ENCODE peak calls at places on chromosomes 2 and 18, in six cellular contexts. One of them, this sample, is unnamed.

GRCh38 chr2:200338692-200339091 is 32.2 kb downstream of the SPATS2L start:
- DNase-seq in A549: no peak
- DNase-seq in SK-N-SH: no peak
- DNase-seq in CD8-positive, alpha-beta T cell: no peak
- DNase-seq in lower lobe of right lung: no peak
- DNase-seq in astrocyte: no peak
- DNase-seq in this sample: no peak

GRCh38 chr2:68604077-68604476 is 39.3 kb upstream of the PROKR1 start:
- DNase-seq in lower lobe of right lung: no peak
- DNase-seq in CD8-positive, alpha-beta T cell: no peak
- DNase-seq in astrocyte: no peak
- DNase-seq in A549: no peak
- DNase-seq in SK-N-SH: no peak
- DNase-seq in this sample: no peak

GRCh38 chr2:40043191-40043590 is 264.1 kb upstream of the THUMPD2 start:
- DNase-seq in CD8-positive, alpha-beta T cell: no peak
- DNase-seq in lower lobe of right lung: no peak
- DNase-seq in A549: no peak
- DNase-seq in SK-N-SH: no peak
- DNase-seq in astrocyte: peak; percentile 74
- DNase-seq in this sample: no peak

GRCh38 chr2:223297788-223298187 is 245.8 kb downstream of the KCNE4 start:
- DNase-seq in A549: no peak
- DNase-seq in CD8-positive, alpha-beta T cell: no peak
- DNase-seq in astrocyte: peak; percentile 55
- DNase-seq in lower lobe of right lung: no peak
- DNase-seq in SK-N-SH: peak; percentile 5
- DNase-seq in this sample: no peak

GRCh38 chr2:231708773-231709635 is 679 bp downstream of the PTMA start:
- DNase-seq in lower lobe of right lung: peak; percentile 81
- DNase-seq in A549: no peak
- DNase-seq in astrocyte: no peak
- DNase-seq in CD8-positive, alpha-beta T cell: no peak
- DNase-seq in SK-N-SH: peak; percentile 44
- DNase-seq in this sample: peak; percentile 44

GRCh38 chr2:69169990-69170389 is 157.0 kb downstream of the ANTXR1 start:
- DNase-seq in A549: no peak
- DNase-seq in lower lobe of right lung: no peak
- DNase-seq in astrocyte: peak; percentile 85
- DNase-seq in CD8-positive, alpha-beta T cell: no peak
- DNase-seq in SK-N-SH: no peak
- DNase-seq in this sample: no peak

GRCh38 chr2:190127651-190128050 is 65.1 kb upstream of the MSTN start:
- DNase-seq in A549: no peak
- DNase-seq in CD8-positive, alpha-beta T cell: no peak
- DNase-seq in astrocyte: no peak
- DNase-seq in SK-N-SH: no peak
- DNase-seq in lower lobe of right lung: no peak
- DNase-seq in this sample: no peak

GRCh38 chr2:176455865-176456291 is 186.6 kb downstream of the MTX2 start:
- DNase-seq in CD8-positive, alpha-beta T cell: no peak
- DNase-seq in lower lobe of right lung: no peak
- DNase-seq in A549: no peak
- DNase-seq in SK-N-SH: peak; percentile 63
- DNase-seq in astrocyte: peak; percentile 38
- DNase-seq in this sample: no peak

GRCh38 chr2:32559136-32559535 is 68.7 kb upstream of the TTC27 start:
- DNase-seq in CD8-positive, alpha-beta T cell: no peak
- DNase-seq in lower lobe of right lung: no peak
- DNase-seq in SK-N-SH: no peak
- DNase-seq in A549: no peak
- DNase-seq in astrocyte: peak; percentile 8
- DNase-seq in this sample: no peak

GRCh38 chr18:27235218-27235870 is 50.2 kb upstream of the CHST9 start:
- DNase-seq in CD8-positive, alpha-beta T cell: no peak
- DNase-seq in lower lobe of right lung: no peak
- DNase-seq in astrocyte: no peak
- DNase-seq in SK-N-SH: no peak
- DNase-seq in A549: no peak
- DNase-seq in this sample: no peak

GRCh38 chr2:178241852-178242551 is 47.7 kb downstream of the OSBPL6 start:
- DNase-seq in CD8-positive, alpha-beta T cell: no peak
- DNase-seq in astrocyte: peak; percentile 96
- DNase-seq in lower lobe of right lung: no peak
- DNase-seq in SK-N-SH: peak; percentile 37
- DNase-seq in A549: peak; percentile 69
- DNase-seq in this sample: no peak

GRCh38 chr18:49225160-49225559 is 235.3 kb downstream of the DYM start:
- DNase-seq in A549: no peak
- DNase-seq in astrocyte: peak; percentile 71
- DNase-seq in CD8-positive, alpha-beta T cell: no peak
- DNase-seq in lower lobe of right lung: no peak
- DNase-seq in SK-N-SH: no peak
- DNase-seq in this sample: no peak

GRCh38 chr2:171688129-171688465 is 828 bp downstream of the DYNC1I2 start:
- DNase-seq in CD8-positive, alpha-beta T cell: no peak
- DNase-seq in lower lobe of right lung: no peak
- DNase-seq in A549: peak; percentile 13
- DNase-seq in SK-N-SH: no peak
- DNase-seq in astrocyte: peak; percentile 23
- DNase-seq in this sample: no peak

GRCh38 chr2:367246-367645 is 79.4 kb upstream of the ALKAL2 start:
- DNase-seq in CD8-positive, alpha-beta T cell: no peak
- DNase-seq in SK-N-SH: no peak
- DNase-seq in lower lobe of right lung: no peak
- DNase-seq in astrocyte: no peak
- DNase-seq in A549: no peak
- DNase-seq in this sample: no peak

GRCh38 chr2:362924-363323 is 75.0 kb upstream of the ALKAL2 start:
- DNase-seq in SK-N-SH: no peak
- DNase-seq in CD8-positive, alpha-beta T cell: no peak
- DNase-seq in astrocyte: no peak
- DNase-seq in lower lobe of right lung: no peak
- DNase-seq in A549: no peak
- DNase-seq in this sample: no peak

GRCh38 chr2:366706-367105 is 78.8 kb upstream of the ALKAL2 start:
- DNase-seq in lower lobe of right lung: no peak
- DNase-seq in A549: no peak
- DNase-seq in CD8-positive, alpha-beta T cell: no peak
- DNase-seq in astrocyte: no peak
- DNase-seq in SK-N-SH: no peak
- DNase-seq in this sample: no peak

GRCh38 chr2:365367-366275 is 77.7 kb upstream of the ALKAL2 start:
- DNase-seq in SK-N-SH: no peak
- DNase-seq in A549: no peak
- DNase-seq in astrocyte: no peak
- DNase-seq in CD8-positive, alpha-beta T cell: no peak
- DNase-seq in lower lobe of right lung: no peak
- DNase-seq in this sample: no peak

DNA sequence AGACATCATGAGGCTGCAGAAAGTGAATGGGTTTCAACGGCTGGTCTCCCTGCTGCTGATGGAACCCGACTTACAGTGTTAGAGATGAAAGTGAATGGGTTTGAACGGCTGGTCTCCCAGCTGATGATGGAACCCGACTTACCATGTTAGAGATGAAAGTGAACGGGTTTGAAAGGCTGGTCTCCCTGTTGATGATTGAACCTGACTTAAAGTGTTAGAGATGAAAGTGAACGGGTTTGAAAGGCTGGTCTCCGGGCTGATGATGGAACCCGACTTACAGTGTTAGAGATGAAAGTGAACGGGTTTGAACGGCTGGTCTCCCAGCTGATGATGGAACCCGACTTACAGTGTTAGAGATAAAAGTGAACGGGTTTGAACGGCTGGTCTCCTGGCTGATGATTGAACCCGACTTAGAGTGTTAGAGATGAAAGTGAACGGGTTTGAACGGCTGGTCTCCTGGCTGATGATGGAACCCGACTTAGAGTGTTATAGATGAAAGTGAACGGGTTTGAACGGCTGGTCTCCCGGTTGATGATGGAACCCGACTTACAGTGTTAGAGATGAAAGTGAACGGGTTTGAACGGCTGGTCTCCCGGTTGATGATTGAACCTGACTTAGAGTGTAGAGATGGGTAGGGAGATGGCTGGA is 76.1 kb upstream of the ALKAL2 start:
- DNase-seq in astrocyte: no peak
- DNase-seq in lower lobe of right lung: no peak
- DNase-seq in A549: no peak
- DNase-seq in SK-N-SH: no peak
- DNase-seq in CD8-positive, alpha-beta T cell: no peak
- DNase-seq in this sample: no peak
- H3K9me3 ChIP-seq in astrocyte: no peaks in the 10 kb centered on the region
- H3K9me3 ChIP-seq in lower lobe of right lung: no peaks in the 10 kb centered on the region
- H3K9me3 ChIP-seq in A549: peaks cover 6% of the 10 kb centered on the region
- H3K9me3 ChIP-seq in SK-N-SH: no peaks in the 10 kb centered on the region
- H3K9me3 ChIP-seq in CD8-positive, alpha-beta T cell: peaks cover 7% of the 10 kb centered on the region
- H3K9me3 ChIP-seq in this sample: no peaks in the 10 kb centered on the region

DNA sequence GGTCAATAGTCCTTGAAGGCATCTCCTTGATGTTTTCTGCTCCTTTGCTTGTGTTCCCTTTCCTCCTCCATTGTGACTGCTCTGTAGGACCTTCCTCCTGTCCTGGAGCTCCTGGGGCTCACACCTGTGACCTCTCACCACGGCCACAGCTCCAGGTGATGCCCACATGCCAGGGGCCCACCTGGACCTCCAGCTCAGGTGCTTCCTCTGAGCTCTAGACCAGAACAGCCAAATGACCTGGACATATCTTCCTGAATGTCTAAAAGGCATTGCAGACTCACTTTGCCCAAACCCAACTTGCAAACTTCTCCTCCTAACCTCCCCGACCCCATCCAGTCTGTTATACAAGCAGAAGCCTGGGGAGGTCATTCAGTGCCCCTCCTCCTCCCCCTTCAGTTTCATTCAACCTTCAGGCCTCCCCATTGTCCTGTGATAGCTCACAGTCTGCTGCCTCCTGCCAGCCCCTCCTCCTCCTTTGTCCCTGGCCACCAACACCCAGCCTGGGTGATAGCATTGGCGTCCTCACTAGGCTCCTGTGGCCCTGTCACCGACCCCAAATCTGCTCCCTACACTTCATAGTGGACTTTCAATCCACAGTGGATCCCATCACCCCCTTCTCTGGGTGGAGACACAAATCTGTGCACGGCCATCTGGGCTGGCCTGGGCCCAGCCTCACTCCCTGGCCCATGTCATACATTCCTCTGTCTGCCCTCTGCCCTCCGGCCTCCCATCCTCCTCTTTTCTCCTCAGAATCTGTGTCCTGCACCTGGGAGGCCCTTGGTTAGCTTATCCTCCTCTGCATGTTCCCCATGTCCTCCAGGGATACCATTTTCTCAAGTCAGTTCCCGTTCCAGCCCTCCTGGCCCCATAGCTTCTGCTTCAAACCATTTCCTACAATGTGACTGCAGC is 310.4 kb upstream of the HDAC4 start:
- DNase-seq in A549: no peak
- DNase-seq in lower lobe of right lung: no peak
- DNase-seq in SK-N-SH: no peak
- DNase-seq in CD8-positive, alpha-beta T cell: no peak
- DNase-seq in astrocyte: no peak
- DNase-seq in this sample: no peak
- H3K9me3 ChIP-seq in A549: peaks cover 46% of the 10 kb centered on the region
- H3K9me3 ChIP-seq in lower lobe of right lung: peaks cover 14% of the 10 kb centered on the region
- H3K9me3 ChIP-seq in SK-N-SH: peaks cover 4% of the 10 kb centered on the region
- H3K9me3 ChIP-seq in CD8-positive, alpha-beta T cell: no peaks in the 10 kb centered on the region
- H3K9me3 ChIP-seq in astrocyte: peaks cover 6% of the 10 kb centered on the region
- H3K9me3 ChIP-seq in this sample: no peaks in the 10 kb centered on the region

GRCh38 chr18:1227025-1227424 is 322.4 kb downstream of the ADCYAP1 start:
- DNase-seq in astrocyte: no peak
- DNase-seq in A549: no peak
- DNase-seq in SK-N-SH: no peak
- DNase-seq in CD8-positive, alpha-beta T cell: no peak
- DNase-seq in lower lobe of right lung: no peak
- DNase-seq in this sample: no peak

GRCh38 chr18:1229634-1230033 is 325.0 kb downstream of the ADCYAP1 start:
- DNase-seq in CD8-positive, alpha-beta T cell: no peak
- DNase-seq in lower lobe of right lung: no peak
- DNase-seq in A549: no peak
- DNase-seq in astrocyte: no peak
- DNase-seq in SK-N-SH: no peak
- DNase-seq in this sample: no peak

GRCh38 chr18:1232867-1233266 is 328.2 kb downstream of the ADCYAP1 start:
- DNase-seq in A549: no peak
- DNase-seq in CD8-positive, alpha-beta T cell: no peak
- DNase-seq in SK-N-SH: no peak
- DNase-seq in lower lobe of right lung: no peak
- DNase-seq in astrocyte: no peak
- DNase-seq in this sample: no peak
- H3K9me3 ChIP-seq in A549: peaks cover 4% of the 10 kb centered on the region
- H3K9me3 ChIP-seq in CD8-positive, alpha-beta T cell: peaks cover 3% of the 10 kb centered on the region
- H3K9me3 ChIP-seq in SK-N-SH: no peaks in the 10 kb centered on the region
- H3K9me3 ChIP-seq in lower lobe of right lung: peaks cover 31% of the 10 kb centered on the region
- H3K9me3 ChIP-seq in astrocyte: peaks cover 3% of the 10 kb centered on the region
- H3K9me3 ChIP-seq in this sample: no peaks in the 10 kb centered on the region

GRCh38 chr2:70923378-70924015 is 12.2 kb upstream of the ATP6V1B1 start:
- DNase-seq in A549: peak; percentile 35
- DNase-seq in SK-N-SH: peak; percentile 33
- DNase-seq in lower lobe of right lung: no peak
- DNase-seq in CD8-positive, alpha-beta T cell: no peak
- DNase-seq in astrocyte: no peak
- DNase-seq in this sample: no peak

GRCh38 chr2:70922591-70923234 is 13.0 kb upstream of the ATP6V1B1 start:
- DNase-seq in A549: no peak
- DNase-seq in SK-N-SH: peak; percentile 5
- DNase-seq in CD8-positive, alpha-beta T cell: no peak
- DNase-seq in lower lobe of right lung: no peak
- DNase-seq in astrocyte: no peak
- DNase-seq in this sample: no peak

GRCh38 chr2:70921031-70921430 is 14.7 kb upstream of the ATP6V1B1 start:
- DNase-seq in CD8-positive, alpha-beta T cell: no peak
- DNase-seq in lower lobe of right lung: no peak
- DNase-seq in astrocyte: no peak
- DNase-seq in A549: no peak
- DNase-seq in SK-N-SH: peak; percentile 4
- DNase-seq in this sample: no peak

GRCh38 chr2:70920367-70920715 is 15.4 kb upstream of the ATP6V1B1 start:
- DNase-seq in lower lobe of right lung: no peak
- DNase-seq in astrocyte: no peak
- DNase-seq in SK-N-SH: no peak
- DNase-seq in A549: no peak
- DNase-seq in CD8-positive, alpha-beta T cell: no peak
- DNase-seq in this sample: no peak

DNA sequence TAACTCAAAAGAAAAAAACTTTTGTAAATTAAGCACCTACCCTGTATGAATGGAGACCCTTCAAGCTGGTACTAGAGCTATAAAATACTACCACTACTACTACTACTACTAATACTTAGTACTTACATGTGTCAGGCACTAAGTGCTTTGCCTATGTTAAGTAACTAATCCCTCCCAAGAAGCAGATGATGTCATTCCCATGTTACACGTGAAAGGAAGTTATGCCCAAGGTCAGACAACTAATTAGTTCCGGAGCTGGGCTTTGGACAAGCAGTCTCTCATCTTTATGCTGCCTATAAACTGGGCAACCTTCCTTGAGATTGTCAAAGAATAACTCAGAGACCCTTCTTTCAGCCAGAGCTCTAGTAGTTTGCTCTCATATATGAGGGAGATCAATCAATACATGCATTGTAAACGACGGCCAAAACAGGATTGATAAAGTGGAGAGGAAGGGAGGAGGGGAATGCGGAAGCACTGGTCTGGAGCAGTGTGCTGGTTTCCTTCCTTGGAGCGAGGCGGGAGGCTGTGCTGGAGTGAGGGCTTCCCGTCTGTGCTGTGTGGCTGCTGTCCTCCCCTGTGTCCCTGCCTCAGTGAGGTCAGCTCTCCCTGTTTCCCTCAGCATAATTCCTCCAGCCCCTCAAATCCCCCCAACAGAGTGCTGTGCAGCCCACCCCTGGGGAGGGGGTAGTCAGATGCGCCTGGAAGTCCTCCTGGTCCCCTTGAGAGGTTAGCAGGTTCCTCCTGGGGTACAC is 13.7 kb upstream of the ATP6V1B1 start:
- DNase-seq in SK-N-SH: no peak
- DNase-seq in lower lobe of right lung: no peak
- DNase-seq in A549: no peak
- DNase-seq in astrocyte: peak; percentile 19
- DNase-seq in CD8-positive, alpha-beta T cell: no peak
- DNase-seq in this sample: no peak
- H3K9me3 ChIP-seq in SK-N-SH: no peaks in the 10 kb centered on the region
- H3K9me3 ChIP-seq in lower lobe of right lung: no peaks in the 10 kb centered on the region
- H3K9me3 ChIP-seq in A549: no peaks in the 10 kb centered on the region
- H3K9me3 ChIP-seq in astrocyte: no peaks in the 10 kb centered on the region
- H3K9me3 ChIP-seq in CD8-positive, alpha-beta T cell: no peaks in the 10 kb centered on the region
- H3K9me3 ChIP-seq in this sample: no peaks in the 10 kb centered on the region